ENCODE peak calls at places on chromosomes 7 and 10, in eight cellular contexts. Q, P, Z, C, S, E, H and L are unnamed samples.

GRCh38 chr7:151405588-151405987 is 4.2 kb downstream of the WDR86 start:
- DNase-seq in Q (no peak), P (no peak), Z (no peak), C (no peak), S (no peak), E (no peak), H (no peak), L (no peak)

GRCh38 chr7:1809070-1809469 is 139.0 kb downstream of the ELFN1 start:
- DNase-seq in Q (no peak), P (no peak), Z (no peak), C (no peak), S (no peak), E (no peak), H (no peak), L (no peak)

GRCh38 chr10:46325021-46325420 is 38.2 kb downstream of the ANTXRL start:
- DNase-seq in Q (no peak), P (no peak), Z (no peak), C (no peak), S (no peak), E (no peak), H (no peak), L (no peak)

GRCh38 chr7:92988941-92989540 is 128.7 kb downstream of the SAMD9 start:
- DNase-seq in Q (no peak), P (no peak), Z (no peak), C (no peak), S (no peak), E (no peak), H (peak), L (no peak)

GRCh38 chr7:15007507-15007906 is 105.0 kb upstream of the DGKB start:
- DNase-seq in Q (no peak), P (no peak), Z (no peak), C (no peak), S (no peak), E (peak), H (no peak), L (no peak)

GRCh38 chr10:129845081-129845823 is 118.8 kb downstream of the EBF3 start:
- DNase-seq in Q (no peak), P (no peak), Z (no peak), C (no peak), S (no peak), E (no peak), H (no peak), L (no peak)

GRCh38 chr10:123999261-123999660 is 94.1 kb downstream of the CHST15 start:
- DNase-seq in Q (no peak), P (no peak), Z (no peak), C (peak), S (no peak), E (no peak), H (no peak), L (no peak)

GRCh38 chr10:14784459-14785055 is 9.9 kb upstream of the FAM107B start:
- DNase-seq in Q (no peak), P (no peak), Z (no peak), C (no peak), S (no peak), E (no peak), H (no peak), L (no peak)

GRCh38 chr10:112526130-112526529 is 79.1 kb downstream of the VTI1A start:
- DNase-seq in Q (peak), P (no peak), Z (no peak), C (no peak), S (no peak), E (no peak), H (no peak), L (peak)

GRCh38 chr10:79397575-79398303 is 47.7 kb downstream of the ZCCHC24 start:
- DNase-seq in Q (no peak), P (no peak), Z (no peak), C (no peak), S (no peak), E (no peak), H (peak), L (no peak)

GRCh38 chr10:48305905-48306264 is 592 bp upstream of the MAPK8 start:
- DNase-seq in Q (no peak), P (no peak), Z (no peak), C (no peak), S (no peak), E (no peak), H (no peak), L (no peak)

GRCh38 chr7:115494529-115495147 is 535.9 kb downstream of the TFEC start:
- DNase-seq in Q (no peak), P (no peak), Z (no peak), C (no peak), S (no peak), E (no peak), H (no peak), L (no peak)